ENCODE peak calls at places on chromosome 18, in six cellular contexts. V is CD8-positive, alpha-beta T cell; H is upper lobe of right lung; K is lung; W is HCT116; R is tibial nerve. O is an unnamed sample.
A peak's percentile ranks its signal among the peaks of the same experiment; 100 is the strongest.

GRCh38 chr18:6543330-6543908 is 128.7 kb upstream of the L3MBTL4 start:
- DNase-seq in W (no peak), V (no peak), K (no peak), H (no peak), R (no peak), O (no peak)

GRCh38 chr18:56333146-56333545 is 305.2 kb downstream of the TXNL1 start:
- DNase-seq in V (no peak), W (no peak), K (no peak), H (no peak), R (no peak), O (no peak)

GRCh38 chr18:10530852-10531251 is 5.0 kb downstream of the NAPG start:
- DNase-seq in K (no peak), H (no peak), R (no peak), W (no peak), V (no peak), O (no peak)

GRCh38 chr18:68960355-68960754 is 162.5 kb downstream of the CCDC102B start:
- DNase-seq in R (no peak), V (no peak), W (no peak), K (no peak), H (no peak), O (no peak)

GRCh38 chr18:69936191-69936558 is 11.5 kb downstream of the CD226 start:
- DNase-seq in K (no peak), R (no peak), W (no peak), H (no peak), V (no peak), O (no peak)

GRCh38 chr18:55265130-55265675 is 305.9 kb upstream of the CCDC68 start:
- DNase-seq in R (no peak), W (no peak), H (no peak), V (no peak), K (no peak), O (no peak)

GRCh38 chr18:57780318-57781127 is 22.6 kb downstream of the ATP8B1 start:
- DNase-seq in W (no peak), R (no peak), H (no peak), V (no peak), K (no peak), O (no peak)

GRCh38 chr18:57433492-57434176 is 1.5 kb upstream of the ONECUT2 start:
- DNase-seq in H (no peak), W (no peak), K (no peak), V (no peak), R (no peak), O (no peak)

GRCh38 chr18:9989481-9989880 is 75.7 kb downstream of the VAPA start:
- DNase-seq in V (no peak), K (peak; percentile 28), W (no peak), R (no peak), H (no peak), O (no peak)

GRCh38 chr18:10245517-10246175 is 208.8 kb upstream of the APCDD1 start:
- DNase-seq in R (no peak), W (no peak), K (no peak), H (no peak), V (no peak), O (no peak)

GRCh38 chr18:1542230-1542774 is 637.6 kb downstream of the ADCYAP1 start:
- DNase-seq in W (no peak), V (no peak), K (no peak), R (no peak), H (no peak), O (no peak)

GRCh38 chr18:59561596-59561995 is 135.6 kb downstream of the CCBE1 start:
- DNase-seq in K (no peak), R (no peak), W (no peak), H (no peak), V (no peak), O (no peak)

GRCh38 chr18:13568443-13569392 is 157.6 kb downstream of the FAM210A start:
- DNase-seq in K (no peak), W (no peak), R (no peak), V (no peak), H (no peak), O (no peak)

GRCh38 chr18:49609416-49610284 is 47.8 kb downstream of the LIPG start:
- DNase-seq in W (peak; percentile 6), V (no peak), H (no peak), R (no peak), K (no peak), O (no peak)

GRCh38 chr18:41532344-41533086 is 422.5 kb upstream of the PIK3C3 start:
- DNase-seq in K (no peak), H (no peak), V (no peak), R (no peak), W (no peak), O (no peak)

GRCh38 chr18:21826196-21826595 is 85.6 kb downstream of the MIB1 start:
- DNase-seq in V (no peak), R (no peak), W (no peak), K (no peak), H (no peak), O (no peak)

GRCh38 chr18:49723648-49724180 is 89.6 kb downstream of the ACAA2 start:
- DNase-seq in W (peak; percentile 79), H (no peak), V (no peak), R (no peak), K (no peak), O (no peak)

GRCh38 chr18:42730272-42730671 is 385.2 kb downstream of the RIT2 start:
- DNase-seq in V (no peak), K (no peak), R (no peak), H (no peak), W (no peak), O (no peak)

GRCh38 chr18:13270279-13270911 is 51.8 kb downstream of the LDLRAD4 start:
- DNase-seq in R (no peak), K (no peak), H (no peak), W (no peak), V (no peak), O (no peak)

GRCh38 chr18:69895081-69896047 is 52.3 kb downstream of the CD226 start:
- DNase-seq in H (no peak), W (no peak), V (peak; percentile 10), R (no peak), K (no peak), O (no peak)

GRCh38 chr18:56321470-56321869 is 316.9 kb downstream of the TXNL1 start:
- DNase-seq in W (no peak), K (peak; percentile 32), H (no peak), R (peak; percentile 49), V (no peak), O (no peak)

GRCh38 chr18:7177131-7177744 is 53.7 kb upstream of the LRRC30 start:
- DNase-seq in W (no peak), H (no peak), V (no peak), K (peak; percentile 44), R (peak; percentile 73), O (no peak)

GRCh38 chr18:54223568-54224241 is 764 bp downstream of the MBD2 start:
- DNase-seq in R (peak; percentile 70), W (peak; percentile 59), V (peak; percentile 6), K (peak; percentile 73), H (peak; percentile 73), O (no peak)

GRCh38 chr18:45652703-45653490 is 37.6 kb downstream of the SLC14A2 start:
- DNase-seq in R (no peak), K (no peak), W (no peak), H (no peak), V (no peak), O (no peak)

GRCh38 chr18:79616651-79617518 is 62.7 kb upstream of the CTDP1 start:
- DNase-seq in H (peak; percentile 47), R (no peak), W (no peak), K (no peak), V (no peak), O (no peak)

GRCh38 chr18:46541626-46542189 is 115.3 kb downstream of the LOXHD1 start:
- DNase-seq in R (no peak), W (no peak), V (no peak), H (no peak), K (no peak), O (no peak)

DNA sequence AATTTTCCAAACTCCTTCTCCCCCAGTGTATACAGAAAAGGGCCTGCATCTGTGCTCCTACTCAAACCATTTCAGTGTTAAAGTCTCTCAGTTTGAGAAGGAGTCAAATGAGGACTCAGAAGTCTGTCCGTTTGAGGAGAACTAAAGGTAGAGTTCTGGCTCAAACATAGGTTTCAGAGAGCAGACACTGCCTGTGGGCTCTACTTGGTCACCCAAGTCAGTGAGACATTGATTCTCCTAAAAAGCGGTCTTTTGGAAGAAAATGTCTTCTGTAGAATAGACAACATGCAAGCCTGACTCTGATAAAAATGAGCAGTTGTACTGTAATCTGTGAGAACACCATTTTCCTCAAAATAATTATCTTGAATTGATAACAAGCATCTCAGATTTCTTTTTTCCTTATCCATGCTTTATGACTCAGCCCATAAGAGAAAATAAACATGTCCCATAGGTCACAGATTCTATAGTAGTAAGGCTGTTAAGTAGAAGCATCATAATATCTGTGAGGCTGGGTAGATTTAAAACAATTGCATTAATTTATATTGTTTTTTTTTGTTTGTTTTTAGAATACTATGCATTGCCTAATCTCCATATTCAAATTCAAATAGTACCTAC is 82.8 kb downstream of the ASXL3 start:
- DNase-seq in V (no peak), H (no peak), K (no peak), R (no peak), W (no peak), O (no peak)
- H3K27ac ChIP-seq in V (no peak overlapping the region), H (no peak overlapping the region), K (no peak overlapping the region), R (no peak overlapping the region), W (no peak overlapping the region), O (no peak overlapping the region)

GRCh38 chr18:35811896-35812295 is 160.6 kb upstream of the RMP24 start:
- DNase-seq in V (no peak), R (no peak), W (no peak), K (no peak), H (no peak), O (no peak)

GRCh38 chr18:35807942-35808341 is 164.5 kb upstream of the RMP24 start:
- DNase-seq in W (no peak), H (no peak), K (no peak), R (no peak), V (no peak), O (no peak)

GRCh38 chr18:35810505-35810904 is 162.0 kb upstream of the RMP24 start:
- DNase-seq in W (no peak), H (no peak), K (no peak), V (no peak), R (no peak), O (no peak)

GRCh38 chr18:35804377-35804776 is 168.1 kb upstream of the RMP24 start:
- DNase-seq in R (no peak), W (no peak), V (no peak), H (no peak), K (no peak), O (no peak)

DNA sequence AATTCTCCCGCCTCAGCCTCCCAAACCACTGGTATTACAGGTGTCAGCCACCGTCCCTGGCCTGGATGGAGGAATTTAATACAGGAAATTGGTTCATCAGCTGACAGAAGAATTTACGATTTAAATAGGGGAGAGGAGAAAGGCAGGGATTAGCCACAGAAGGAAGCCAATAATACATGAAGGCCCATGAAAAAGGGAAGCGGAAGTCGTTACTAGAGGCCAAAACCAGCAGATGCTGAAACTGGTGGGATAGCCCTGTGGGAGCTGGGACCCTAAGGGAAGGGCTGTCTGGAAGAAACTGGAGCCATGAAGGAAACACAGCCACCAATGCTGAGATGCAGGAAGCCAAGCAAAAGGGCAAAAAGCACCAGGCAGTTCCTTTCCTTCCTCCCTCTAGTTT is 163.7 kb upstream of the RMP24 start:
- DNase-seq in K (no peak), R (no peak), W (no peak), V (no peak), H (no peak), O (no peak)
- H3K27ac ChIP-seq in K (no peak overlapping the region), R (no peak overlapping the region), W (no peak overlapping the region), V (no peak overlapping the region), H (no peak overlapping the region), O (no peak overlapping the region)

GRCh38 chr18:63087421-63088230 is 231.9 kb downstream of the BCL2 start:
- DNase-seq in W (no peak), R (no peak), V (no peak), K (no peak), H (no peak), O (no peak)
- H3K27ac ChIP-seq in W (no peak overlapping the region), R (no peak overlapping the region), V (no peak overlapping the region), K (no peak overlapping the region), H (no peak overlapping the region), O (no peak overlapping the region)

GRCh38 chr18:3345885-3346284 is 84.0 kb downstream of the MYL12B start:
- DNase-seq in K (no peak), W (no peak), H (no peak), R (peak; percentile 10), V (no peak), O (no peak)
- H3K27ac ChIP-seq in K (no peak overlapping the region), W (no peak overlapping the region), H (no peak overlapping the region), R (no peak overlapping the region), V (no peak overlapping the region), O (no peak overlapping the region)

O was measured in substantia nigra.